ENCODE peak calls at places on chromosomes 2 and 18, in four cellular contexts. U, K, L and Q are unnamed samples.

GRCh38 chr2:120596191-120596781 is 139.4 kb upstream of the GLI2 start:
- DNase-seq in K (no peak), U (no peak), L (no peak), Q (no peak)

GRCh38 chr2:55856936-55857335 is 66.6 kb downstream of the EFEMP1 start:
- DNase-seq in U (no peak), L (no peak), K (no peak), Q (no peak)

GRCh38 chr18:30135938-30136337 is 906.6 kb downstream of the DSC3 start:
- DNase-seq in U (no peak), K (no peak), L (no peak), Q (no peak)

GRCh38 chr2:200442471-200442870 is 67.4 kb downstream of the KCTD18 start:
- DNase-seq in K (no peak), L (no peak), U (no peak), Q (no peak)

GRCh38 chr2:227376911-227377396 is 2.2 kb downstream of the TM4SF20 start:
- DNase-seq in K (no peak), U (no peak), L (no peak), Q (no peak)

GRCh38 chr18:25669741-25670140 is 317.8 kb upstream of the ZNF521 start:
- DNase-seq in U (no peak), L (no peak), K (no peak), Q (no peak)

GRCh38 chr2:18626958-18627650 is 37.7 kb upstream of the NT5C1B start:
- DNase-seq in K (no peak), L (no peak), U (no peak), Q (no peak)

GRCh38 chr2:217993817-217994459 is 8.9 kb downstream of the TNS1 start:
- DNase-seq in K (peak; percentile 93), L (no peak), U (peak; percentile 28), Q (peak; percentile 78)

GRCh38 chr18:79489048-79489899 is 93.5 kb downstream of the NFATC1 start:
- DNase-seq in L (no peak), K (no peak), U (no peak), Q (no peak)

GRCh38 chr2:131055169-131056065 is 37.8 kb downstream of the FAM168B start:
- DNase-seq in K (no peak), L (no peak), U (no peak), Q (no peak)

GRCh38 chr2:115414461-115414860 is 972.0 kb downstream of the DPP10 start:
- DNase-seq in L (no peak), K (no peak), U (no peak), Q (no peak)

GRCh38 chr18:34734048-34734447 is 23.9 kb downstream of the DTNA start:
- DNase-seq in K (no peak), L (no peak), U (peak; percentile 7), Q (no peak)

GRCh38 chr2:6973895-6974545 is 56.8 kb downstream of the RNF144A start:
- DNase-seq in K (no peak), U (no peak), L (no peak), Q (no peak)

GRCh38 chr18:54043484-54044256 is 180.8 kb downstream of the MBD2 start:
- DNase-seq in U (no peak), L (no peak), K (no peak), Q (no peak)

GRCh38 chr2:177622516-177622915 is 229.9 kb downstream of the AGPS start:
- DNase-seq in U (peak; percentile 30), L (no peak), K (no peak), Q (no peak)

GRCh38 chr18:58015045-58015444 is 29.0 kb upstream of the NEDD4L start:
- DNase-seq in U (no peak), L (peak; percentile 71), K (no peak), Q (no peak)

GRCh38 chr2:43102366-43103092 is 123.9 kb downstream of the ZFP36L2 start:
- DNase-seq in K (no peak), U (no peak), L (no peak), Q (no peak)
- TF ChIP-seq JUND in K (no peak), U (no peak), L (no peak), Q (no peak)

GRCh38 chr2:122100371-122101150 is 345.1 kb downstream of the TSN start:
- DNase-seq in U (no peak), K (no peak), L (no peak), Q (no peak)

GRCh38 chr2:122101319-122101718 is 345.9 kb downstream of the TSN start:
- DNase-seq in L (no peak), K (no peak), U (no peak), Q (no peak)

GRCh38 chr2:122094557-122094956 is 339.1 kb downstream of the TSN start:
- DNase-seq in K (no peak), U (no peak), L (peak; percentile 7), Q (no peak)

GRCh38 chr2:122098301-122098700 is 342.9 kb downstream of the TSN start:
- DNase-seq in K (no peak), U (no peak), L (no peak), Q (no peak)

GRCh38 chr2:122096788-122097187 is 341.3 kb downstream of the TSN start:
- DNase-seq in U (no peak), K (no peak), L (no peak), Q (no peak)
- TF ChIP-seq ATF2 in U (no peak), K (no peak), L (no peak), Q (no peak)

DNA sequence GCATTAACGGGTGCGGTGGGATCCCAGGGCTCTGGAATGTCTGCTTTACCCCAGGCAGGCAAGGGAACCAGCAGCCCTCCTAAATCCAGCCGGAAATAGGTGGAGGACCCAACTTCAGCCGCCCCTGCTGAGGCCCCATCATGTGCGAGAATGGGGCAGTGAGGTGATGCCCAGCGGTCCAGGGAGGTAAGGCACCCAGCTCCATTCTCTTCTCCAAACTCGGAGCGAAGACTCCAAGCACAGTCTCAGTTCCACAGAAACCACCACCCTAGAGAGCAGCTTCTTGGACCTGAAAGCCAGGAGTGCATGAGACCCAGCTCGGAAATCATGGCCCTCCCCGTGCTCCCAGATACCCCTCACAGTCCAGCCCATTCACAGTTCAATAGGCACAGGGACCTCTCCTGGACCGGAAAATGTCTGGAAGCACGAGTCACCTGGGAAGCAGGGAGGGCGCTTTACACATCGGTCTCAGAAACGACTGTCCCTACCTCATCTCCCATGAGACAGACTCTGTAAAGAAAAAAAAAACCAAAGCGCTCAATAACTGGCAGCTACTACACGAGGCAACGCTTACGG is 2.1 kb downstream of the SDC1 start:
- DNase-seq in L (no peak), U (no peak), K (no peak), Q (no peak)
- TF ChIP-seq JUND in L (no peak), U (no peak), K (no peak), Q (no peak)

GRCh38 chr2:168002021-168002553 is 245.3 kb downstream of the STK39 start:
- DNase-seq in K (no peak), L (peak; percentile 15), U (no peak), Q (no peak)
- TF ChIP-seq ATF2 in K (no peak), L (no peak), U (no peak), Q (no peak)

DNA sequence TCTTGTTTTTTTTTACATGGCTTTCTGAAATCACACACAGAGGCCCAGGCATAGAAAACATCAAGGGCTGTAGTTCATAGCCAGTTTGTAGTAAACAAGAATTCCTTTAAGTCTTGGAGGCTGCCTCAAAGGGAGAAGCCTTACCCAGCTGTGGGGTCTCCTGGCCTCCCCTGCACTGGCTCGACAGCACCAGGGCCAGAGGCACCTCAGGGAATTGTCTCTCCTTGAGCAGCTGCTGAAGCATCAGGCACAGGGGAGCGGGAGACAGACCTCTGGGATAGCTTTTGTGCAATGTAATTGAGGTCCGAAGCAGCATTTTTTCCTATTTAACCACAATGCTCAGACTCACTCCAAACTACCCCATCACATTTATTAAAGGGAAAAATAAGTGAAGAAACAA is 209.1 kb downstream of the HRH4 start:
- DNase-seq in L (no peak), K (no peak), U (no peak), Q (no peak)
- TF ChIP-seq JUND in L (no peak), K (no peak), U (no peak), Q (no peak)

GRCh38 chr2:46849080-46849715 is 66.4 kb downstream of the MCFD2 start:
- DNase-seq in K (no peak), U (peak; percentile 38), L (no peak), Q (peak; percentile 50)

GRCh38 chr2:46852598-46852997 is 63.0 kb downstream of the MCFD2 start:
- DNase-seq in U (no peak), L (no peak), K (no peak), Q (no peak)

GRCh38 chr2:46852124-46852523 is 63.5 kb downstream of the MCFD2 start:
- DNase-seq in U (no peak), K (no peak), L (no peak), Q (no peak)

GRCh38 chr2:46849741-46850474 is 65.7 kb downstream of the MCFD2 start:
- DNase-seq in L (no peak), K (no peak), U (no peak), Q (peak; percentile 84)

GRCh38 chr2:46850742-46851141 is 64.9 kb downstream of the MCFD2 start:
- DNase-seq in U (no peak), L (no peak), K (no peak), Q (no peak)
- TF ChIP-seq ATF2 in U (no peak), L (no peak), K (no peak), Q (no peak)

DNA sequence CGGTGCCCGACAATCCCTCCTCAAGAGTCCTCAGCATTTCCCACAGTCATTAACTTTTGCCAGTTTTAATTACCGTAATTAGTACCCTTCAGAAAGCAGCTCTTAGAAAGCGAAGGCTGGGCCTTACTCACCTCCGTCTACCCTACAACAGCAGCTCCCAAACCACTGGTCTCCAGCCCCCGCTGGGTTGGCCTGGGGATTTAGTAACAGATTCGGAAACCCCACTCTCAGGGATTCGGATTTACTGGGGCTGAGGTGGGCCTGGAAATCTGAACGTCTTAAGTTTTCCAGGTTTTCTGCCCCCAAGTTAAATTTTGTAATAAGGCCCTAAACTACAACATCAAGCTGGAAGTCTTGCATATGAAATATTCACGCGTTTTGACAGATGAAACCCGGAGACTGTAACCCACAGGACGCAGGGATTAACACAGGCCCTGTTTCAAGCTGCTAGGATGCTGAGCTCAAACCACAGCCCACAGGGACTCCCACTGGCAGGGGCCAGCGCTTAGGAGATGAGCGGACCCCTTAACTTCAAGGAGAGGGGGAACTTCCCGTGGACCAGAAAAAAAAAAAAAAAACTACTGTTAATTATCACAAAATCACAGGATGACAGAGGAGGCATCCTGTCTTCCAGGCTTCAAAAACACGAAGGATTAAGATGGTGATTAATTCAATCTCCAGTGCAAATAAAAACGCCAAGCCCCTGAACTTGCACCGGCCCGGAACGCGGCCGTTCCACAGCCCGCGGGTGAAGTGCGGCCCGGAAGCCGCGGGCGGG is 980 bp downstream of the ILKAP start:
- DNase-seq in L (no peak), K (no peak), U (no peak), Q (peak; percentile 19)
- TF ChIP-seq JUND in L (no peak), K (no peak), U (no peak), Q (no peak)

GRCh38 chr2:62482558-62483352 is 23.2 kb downstream of the TMEM17 start:
- DNase-seq in U (no peak), L (no peak), K (no peak), Q (no peak)
- TF ChIP-seq ATF2 in U (no peak), L (no peak), K (no peak), Q (no peak)